ENCODE peak calls at places on chromosomes 1 and 21, in five cellular contexts. One of them, this sample, is unnamed.

GRCh38 chr1:58901008-58901407 is 117.2 kb upstream of the JUN start:
- DNase-seq in cardiac fibroblast: no peak
- DNase-seq in fibroblast of pulmonary artery: no peak
- DNase-seq in psoas muscle: no peak
- DNase-seq in tibial artery: no peak
- DNase-seq in this sample: no peak

GRCh38 chr1:165068716-165069115 is 287.8 kb downstream of the LMX1A start:
- DNase-seq in cardiac fibroblast: no peak
- DNase-seq in fibroblast of pulmonary artery: no peak
- DNase-seq in psoas muscle: no peak
- DNase-seq in tibial artery: no peak
- DNase-seq in this sample: no peak

GRCh38 chr1:43582162-43582566 is 51.5 kb downstream of the PTPRF start:
- DNase-seq in cardiac fibroblast: peak
- DNase-seq in fibroblast of pulmonary artery: peak
- DNase-seq in psoas muscle: peak
- DNase-seq in tibial artery: no peak
- DNase-seq in this sample: peak

GRCh38 chr1:20074725-20075171 is 4.8 kb downstream of the PLA2G5 start:
- DNase-seq in cardiac fibroblast: peak
- DNase-seq in fibroblast of pulmonary artery: peak
- DNase-seq in psoas muscle: no peak
- DNase-seq in tibial artery: no peak
- DNase-seq in this sample: no peak

GRCh38 chr21:43645987-43646386 is 13.3 kb downstream of the HSF2BP start:
- DNase-seq in cardiac fibroblast: no peak
- DNase-seq in fibroblast of pulmonary artery: no peak
- DNase-seq in psoas muscle: no peak
- DNase-seq in tibial artery: no peak
- DNase-seq in this sample: no peak

GRCh38 chr1:2552189-2552588 is 4.0 kb upstream of the TNFRSF14 start:
- DNase-seq in cardiac fibroblast: no peak
- DNase-seq in fibroblast of pulmonary artery: no peak
- DNase-seq in psoas muscle: no peak
- DNase-seq in tibial artery: no peak
- DNase-seq in this sample: no peak

GRCh38 chr1:112904071-112904830 is 51.7 kb downstream of the SLC16A1 start:
- DNase-seq in cardiac fibroblast: peak
- DNase-seq in fibroblast of pulmonary artery: peak
- DNase-seq in psoas muscle: no peak
- DNase-seq in tibial artery: no peak
- DNase-seq in this sample: peak

GRCh38 chr1:145979746-145980435 is 15.4 kb downstream of the POLR3GL start:
- DNase-seq in cardiac fibroblast: no peak
- DNase-seq in fibroblast of pulmonary artery: peak
- DNase-seq in psoas muscle: peak
- DNase-seq in tibial artery: no peak
- DNase-seq in this sample: no peak

GRCh38 chr1:186811892-186812291 is 16.9 kb upstream of the PLA2G4A start:
- DNase-seq in cardiac fibroblast: no peak
- DNase-seq in fibroblast of pulmonary artery: no peak
- DNase-seq in psoas muscle: no peak
- DNase-seq in tibial artery: no peak
- DNase-seq in this sample: no peak

GRCh38 chr1:186804669-186805068 is 24.1 kb upstream of the PLA2G4A start:
- DNase-seq in cardiac fibroblast: no peak
- DNase-seq in fibroblast of pulmonary artery: no peak
- DNase-seq in psoas muscle: no peak
- DNase-seq in tibial artery: no peak
- DNase-seq in this sample: no peak

GRCh38 chr1:186802388-186802787 is 26.4 kb upstream of the PLA2G4A start:
- DNase-seq in cardiac fibroblast: no peak
- DNase-seq in fibroblast of pulmonary artery: no peak
- DNase-seq in psoas muscle: no peak
- DNase-seq in tibial artery: no peak
- DNase-seq in this sample: no peak

GRCh38 chr1:186807162-186807561 is 21.6 kb upstream of the PLA2G4A start:
- DNase-seq in cardiac fibroblast: no peak
- DNase-seq in fibroblast of pulmonary artery: no peak
- DNase-seq in psoas muscle: no peak
- DNase-seq in tibial artery: no peak
- DNase-seq in this sample: no peak

DNA sequence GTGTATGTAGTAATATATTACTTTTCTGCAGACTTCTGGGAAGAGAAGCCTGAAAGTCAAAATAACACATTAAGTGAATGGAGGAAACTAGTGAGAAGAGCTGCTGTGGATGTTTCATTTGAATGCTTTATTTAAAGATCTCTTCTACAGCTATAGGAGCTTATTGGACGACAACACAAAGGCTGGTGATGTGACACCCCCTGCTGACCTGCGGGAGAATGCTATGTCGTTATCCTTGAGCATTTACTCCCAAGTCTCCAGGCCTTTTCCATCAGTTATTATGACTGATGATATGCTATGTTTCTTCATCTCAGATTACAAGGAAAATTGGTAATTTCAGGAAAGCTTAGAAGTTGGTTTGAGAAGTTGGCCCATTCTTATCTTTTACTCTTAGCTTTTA is 22.3 kb upstream of the PLA2G4A start:
- DNase-seq in cardiac fibroblast: peak
- DNase-seq in fibroblast of pulmonary artery: peak
- DNase-seq in psoas muscle: no peak
- DNase-seq in tibial artery: no peak
- DNase-seq in this sample: no peak
- TF ChIP-seq CTCF in cardiac fibroblast: peak
- TF ChIP-seq CTCF in fibroblast of pulmonary artery: peak
- TF ChIP-seq CTCF in psoas muscle: no peak
- TF ChIP-seq CTCF in tibial artery: no peak
- TF ChIP-seq CTCF in this sample: peak

GRCh38 chr1:84435159-84435558 is 36.9 kb downstream of the DNASE2B start:
- DNase-seq in cardiac fibroblast: no peak
- DNase-seq in fibroblast of pulmonary artery: no peak
- DNase-seq in psoas muscle: no peak
- DNase-seq in tibial artery: no peak
- DNase-seq in this sample: no peak
- H3K4me3 ChIP-seq in cardiac fibroblast: no peak
- H3K4me3 ChIP-seq in fibroblast of pulmonary artery: no peak
- H3K4me3 ChIP-seq in psoas muscle: no peak
- H3K4me3 ChIP-seq in tibial artery: no peak
- H3K4me3 ChIP-seq in this sample: no peak

GRCh38 chr1:109397451-109398342 is at the start of gene SORT1:
- DNase-seq in cardiac fibroblast: peak
- DNase-seq in fibroblast of pulmonary artery: peak
- DNase-seq in psoas muscle: peak
- DNase-seq in tibial artery: peak
- DNase-seq in this sample: peak
- TF ChIP-seq CTCF in cardiac fibroblast: no peak
- TF ChIP-seq CTCF in fibroblast of pulmonary artery: no peak
- TF ChIP-seq CTCF in psoas muscle: no peak
- TF ChIP-seq CTCF in tibial artery: no peak
- TF ChIP-seq CTCF in this sample: no peak

DNA sequence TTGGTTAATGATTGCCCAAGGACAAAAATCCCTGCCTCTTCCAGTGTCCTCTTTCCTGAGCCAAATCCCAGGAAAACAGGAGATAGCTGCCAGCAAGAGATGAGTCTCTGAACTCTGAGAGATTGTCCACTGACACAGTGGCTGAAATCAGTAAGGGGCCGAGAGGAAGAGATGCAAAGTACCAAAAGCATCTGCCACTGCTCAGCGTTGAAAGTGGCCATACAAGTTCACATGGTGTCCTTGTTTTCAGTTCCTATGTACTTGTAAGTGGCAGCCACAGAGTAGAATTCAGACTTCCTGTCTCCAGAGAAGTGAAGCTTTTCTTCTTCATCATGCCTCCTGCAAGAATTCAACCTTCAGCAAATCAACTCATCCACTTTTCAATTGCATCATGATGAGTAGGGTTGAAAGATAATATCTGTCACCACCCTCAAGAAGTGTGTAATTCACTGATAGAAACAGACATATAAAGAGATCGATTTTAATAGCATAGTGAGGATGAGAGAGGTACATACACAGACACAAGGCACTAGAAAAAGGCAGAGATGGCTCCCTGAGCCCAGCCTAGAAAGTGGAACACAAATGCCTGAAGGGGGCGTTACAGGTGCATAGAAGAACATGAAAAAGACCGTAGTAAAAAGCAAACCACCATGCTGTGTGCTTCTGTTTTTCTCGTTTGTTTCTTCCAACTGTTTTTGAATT is 185.8 kb downstream of the MRPL39 start:
- DNase-seq in cardiac fibroblast: peak
- DNase-seq in fibroblast of pulmonary artery: peak
- DNase-seq in psoas muscle: no peak
- DNase-seq in tibial artery: no peak
- DNase-seq in this sample: peak
- H3K4me3 ChIP-seq in cardiac fibroblast: no peak
- H3K4me3 ChIP-seq in fibroblast of pulmonary artery: no peak
- H3K4me3 ChIP-seq in psoas muscle: no peak
- H3K4me3 ChIP-seq in tibial artery: no peak
- H3K4me3 ChIP-seq in this sample: no peak

This sample was measured in astrocyte of the spinal cord.